ENCODE peak calls at places on chromosomes 3 and 15, in eight cellular contexts. B is cardiac muscle cell; A is germinal center; C is CD8-positive, alpha-beta T cell; T is hippocampal formation; O is COLO829; U is NCI-H2171 treated with DMSO at 0.1 percent for 48 hours; H is amygdala. Q is an unnamed sample.

GRCh38 chr15:51924146-51925068 is 47.2 kb downstream of the LEO1 start:
- DNase-seq in B (peak; percentile 33), A (no peak), C (no peak), T (no peak), O (no peak), U (no peak), H (peak; percentile 25), Q (no peak)

GRCh38 chr3:45611619-45612018 is 17.1 kb downstream of the LIMD1 start:
- DNase-seq in B (no peak), A (no peak), C (no peak), T (peak; percentile 47), O (peak; percentile 74), U (no peak), H (peak; percentile 33), Q (no peak)

GRCh38 chr3:57731311-57731710 is 24.8 kb upstream of the SLMAP start:
- DNase-seq in B (no peak), A (no peak), C (no peak), T (no peak), O (no peak), U (no peak), H (no peak), Q (no peak)

GRCh38 chr3:102974333-102974732 is 539.5 kb downstream of the ZPLD1 start:
- DNase-seq in B (no peak), A (no peak), C (no peak), T (no peak), O (no peak), U (no peak), H (no peak), Q (no peak)

GRCh38 chr3:175672119-175672689 is 813.1 kb downstream of the NAALADL2 start:
- DNase-seq in B (no peak), A (no peak), C (no peak), T (no peak), O (no peak), U (no peak), H (no peak), Q (no peak)

GRCh38 chr15:63369296-63369695 is 12.3 kb downstream of the CA12 start:
- DNase-seq in B (no peak), A (no peak), C (no peak), T (no peak), O (no peak), U (peak; percentile 93), H (no peak), Q (no peak)

GRCh38 chr15:98967916-98968315 is 39.7 kb downstream of the PGPEP1L start:
- DNase-seq in B (no peak), A (no peak), C (no peak), T (no peak), O (no peak), U (no peak), H (no peak), Q (no peak)

GRCh38 chr3:110598847-110599490 is 472.6 kb upstream of the NECTIN3 start:
- DNase-seq in B (no peak), A (no peak), C (no peak), T (no peak), O (no peak), U (no peak), H (no peak), Q (no peak)

GRCh38 chr3:38454884-38455638 is 1.4 kb downstream of the ACVR2B start:
- DNase-seq in B (peak; percentile 89), A (peak; percentile 44), C (peak; percentile 46), T (peak; percentile 44), O (no peak), U (peak; percentile 80), H (peak; percentile 56), Q (peak; percentile 53)

GRCh38 chr15:25849431-25849921 is 13.7 kb downstream of the ATP10A start:
- DNase-seq in B (no peak), A (no peak), C (no peak), T (no peak), O (peak; percentile 74), U (peak; percentile 42), H (no peak), Q (no peak)

GRCh38 chr3:56064684-56065083 is 403.6 kb downstream of the ERC2 start:
- DNase-seq in B (no peak), A (no peak), C (no peak), T (no peak), O (no peak), U (no peak), H (no peak), Q (no peak)

GRCh38 chr3:176566757-176567156 is 630.5 kb downstream of the TBL1XR1 start:
- DNase-seq in B (no peak), A (no peak), C (no peak), T (no peak), O (no peak), U (no peak), H (no peak), Q (no peak)

GRCh38 chr15:56798639-56799038 is 65.3 kb upstream of the ZNF280D start:
- DNase-seq in B (no peak), A (no peak), C (no peak), T (no peak), O (no peak), U (no peak), H (no peak), Q (no peak)

GRCh38 chr15:61780278-61780677 is 280.0 kb downstream of the VPS13C start:
- DNase-seq in B (no peak), A (no peak), C (no peak), T (no peak), O (no peak), U (no peak), H (no peak), Q (no peak)

GRCh38 chr15:73370151-73370550 is 1.4 kb upstream of the HCN4 start:
- DNase-seq in B (peak; percentile 59), A (no peak), C (no peak), T (no peak), O (no peak), U (no peak), H (no peak), Q (no peak)

GRCh38 chr3:141305436-141305835 is 62.9 kb upstream of the ZBTB38 start:
- DNase-seq in B (no peak), A (no peak), C (no peak), T (no peak), O (peak; percentile 66), U (peak; percentile 52), H (no peak), Q (no peak)

GRCh38 chr3:10361375-10361774 is 40.5 kb upstream of the SEC13 start:
- DNase-seq in B (no peak), A (no peak), C (no peak), T (no peak), O (no peak), U (peak; percentile 93), H (no peak), Q (no peak)

GRCh38 chr3:150759319-150759718 is 3.6 kb downstream of the SIAH2 start:
- DNase-seq in B (no peak), A (no peak), C (no peak), T (no peak), O (no peak), U (no peak), H (no peak), Q (no peak)

GRCh38 chr3:126022741-126023359 is 53.9 kb downstream of the ROPN1B start:
- DNase-seq in B (no peak), A (no peak), C (no peak), T (no peak), O (no peak), U (peak; percentile 84), H (no peak), Q (no peak)

GRCh38 chr3:98914210-98915080 is 12.9 kb upstream of the DCBLD2 start:
- DNase-seq in B (no peak), A (no peak), C (no peak), T (no peak), O (no peak), U (peak; percentile 36), H (no peak), Q (no peak)

GRCh38 chr15:65893060-65893459 is 23.8 kb downstream of the RAB11A start:
- DNase-seq in B (no peak), A (no peak), C (no peak), T (no peak), O (no peak), U (no peak), H (no peak), Q (no peak)

GRCh38 chr15:84666373-84666772 is 8.4 kb upstream of the NMB start:
- DNase-seq in B (no peak), A (no peak), C (no peak), T (no peak), O (no peak), U (no peak), H (no peak), Q (no peak)

GRCh38 chr3:14411166-14411526 is 8.7 kb downstream of the SLC6A6 start:
- DNase-seq in B (no peak), A (no peak), C (no peak), T (no peak), O (no peak), U (no peak), H (no peak), Q (no peak)

GRCh38 chr15:99445272-99445850 is 120.4 kb upstream of the MEF2A start:
- DNase-seq in B (no peak), A (no peak), C (peak; percentile 7), T (no peak), O (no peak), U (no peak), H (no peak), Q (no peak)